ENCODE peak calls at places on chromosomes 12 and 14, in six cellular contexts. One of them, this sample, is unnamed.

GRCh38 chr12:94667031-94667540 is 16.7 kb upstream of the TMCC3 start:
- DNase-seq in GM03348: no peak
- DNase-seq in GOT3: no peak
- DNase-seq in heart left ventricle: no peak
- DNase-seq in activated naive CD8-positive, alpha-beta T cell treated with anti-CD3 and anti-CD28 coated beads, Interleukin-2, amount 50 U/mL, for 24 hours: no peak
- DNase-seq in suprapubic skin: no peak
- DNase-seq in this sample: no peak

GRCh38 chr14:76456200-76456599 is 80.3 kb downstream of the ESRRB start:
- DNase-seq in GM03348: peak; percentile 28
- DNase-seq in heart left ventricle: peak; percentile 28
- DNase-seq in suprapubic skin: no peak
- DNase-seq in GOT3: no peak
- DNase-seq in activated naive CD8-positive, alpha-beta T cell treated with anti-CD3 and anti-CD28 coated beads, Interleukin-2, amount 50 U/mL, for 24 hours: peak; percentile 57
- DNase-seq in this sample: no peak

GRCh38 chr12:53938276-53939140 is at the start of gene HOXC13:
- DNase-seq in GM03348: peak; percentile 71
- DNase-seq in GOT3: peak; percentile 75
- DNase-seq in heart left ventricle: no peak
- DNase-seq in suprapubic skin: peak; percentile 95
- DNase-seq in activated naive CD8-positive, alpha-beta T cell treated with anti-CD3 and anti-CD28 coated beads, Interleukin-2, amount 50 U/mL, for 24 hours: peak; percentile 32
- DNase-seq in this sample: no peak

GRCh38 chr12:96710127-96710745 is 196.8 kb upstream of the NEDD1 start:
- DNase-seq in suprapubic skin: no peak
- DNase-seq in activated naive CD8-positive, alpha-beta T cell treated with anti-CD3 and anti-CD28 coated beads, Interleukin-2, amount 50 U/mL, for 24 hours: no peak
- DNase-seq in GOT3: no peak
- DNase-seq in GM03348: no peak
- DNase-seq in heart left ventricle: no peak
- DNase-seq in this sample: no peak

GRCh38 chr14:100738704-100739131 is 12.0 kb downstream of the DLK1 start:
- DNase-seq in heart left ventricle: peak; percentile 6
- DNase-seq in GOT3: no peak
- DNase-seq in GM03348: no peak
- DNase-seq in activated naive CD8-positive, alpha-beta T cell treated with anti-CD3 and anti-CD28 coated beads, Interleukin-2, amount 50 U/mL, for 24 hours: no peak
- DNase-seq in suprapubic skin: peak; percentile 54
- DNase-seq in this sample: no peak

GRCh38 chr12:67415473-67415872 is 146.3 kb downstream of the CAND1 start:
- DNase-seq in GOT3: no peak
- DNase-seq in suprapubic skin: no peak
- DNase-seq in GM03348: peak; percentile 69
- DNase-seq in heart left ventricle: no peak
- DNase-seq in activated naive CD8-positive, alpha-beta T cell treated with anti-CD3 and anti-CD28 coated beads, Interleukin-2, amount 50 U/mL, for 24 hours: no peak
- DNase-seq in this sample: no peak

GRCh38 chr12:4911316-4911994 is 1.8 kb downstream of the KCNA1 start:
- DNase-seq in GOT3: no peak
- DNase-seq in heart left ventricle: no peak
- DNase-seq in activated naive CD8-positive, alpha-beta T cell treated with anti-CD3 and anti-CD28 coated beads, Interleukin-2, amount 50 U/mL, for 24 hours: no peak
- DNase-seq in GM03348: no peak
- DNase-seq in suprapubic skin: no peak
- DNase-seq in this sample: no peak

GRCh38 chr12:45577844-45578399 is 151.6 kb upstream of the ARID2 start:
- DNase-seq in GOT3: no peak
- DNase-seq in heart left ventricle: no peak
- DNase-seq in activated naive CD8-positive, alpha-beta T cell treated with anti-CD3 and anti-CD28 coated beads, Interleukin-2, amount 50 U/mL, for 24 hours: no peak
- DNase-seq in suprapubic skin: no peak
- DNase-seq in GM03348: no peak
- DNase-seq in this sample: no peak